ENCODE peak calls at places on chromosome 14, in five cellular contexts. C is NB4, D is astrocyte of the cerebellum, L is neural progenitor cell, Y is GM20000. J is an unnamed sample.

GRCh38 chr14:53384073-53384472 is 230.9 kb upstream of the DDHD1 start:
- DNase-seq in C (no peak), D (no peak), L (no peak), Y (no peak), J (no peak)

GRCh38 chr14:50045039-50045711 is 71.2 kb downstream of the VCPKMT start:
- DNase-seq in C (peak), D (no peak), L (no peak), Y (peak), J (peak)

GRCh38 chr14:25833341-25834121 is 764.3 kb downstream of the NOVA1 start:
- DNase-seq in C (peak), D (peak), L (peak), Y (no peak), J (peak)

GRCh38 chr14:45252356-45253069 is 489 bp downstream of the MIS18BP1 start:
- DNase-seq in C (peak), D (no peak), L (peak), Y (no peak), J (no peak)

GRCh38 chr14:27917896-27918295 is 848.7 kb upstream of the FOXG1 start:
- DNase-seq in C (no peak), D (no peak), L (no peak), Y (no peak), J (no peak)

GRCh38 chr14:69574266-69574953 is at the start of gene CCDC177:
- DNase-seq in C (peak), D (no peak), L (peak), Y (peak), J (peak)

GRCh38 chr14:105855893-105856675 is 329.7 kb downstream of the TMEM121 start:
- DNase-seq in C (no peak), D (no peak), L (no peak), Y (peak), J (no peak)

GRCh38 chr14:96824283-96824682 is 27.1 kb downstream of the VRK1 start:
- DNase-seq in C (no peak), D (no peak), L (no peak), Y (no peak), J (no peak)

GRCh38 chr14:56333361-56334279 is 215.4 kb downstream of the PELI2 start:
- DNase-seq in C (peak), D (peak), L (no peak), Y (no peak), J (peak)

GRCh38 chr14:99062772-99063418 is 209.1 kb downstream of the BCL11B start:
- DNase-seq in C (no peak), D (no peak), L (no peak), Y (no peak), J (no peak)

GRCh38 chr14:76309572-76310551 is 66.1 kb upstream of the ESRRB start:
- DNase-seq in C (no peak), D (no peak), L (peak), Y (no peak), J (no peak)

GRCh38 chr14:57846631-57847030 is 19.3 kb downstream of the SLC35F4 start:
- DNase-seq in C (no peak), D (no peak), L (no peak), Y (no peak), J (no peak)

GRCh38 chr14:103543721-103544626 is 15.0 kb downstream of the TRMT61A start:
- DNase-seq in C (no peak), D (no peak), L (peak), Y (no peak), J (no peak)

GRCh38 chr14:46352876-46353275 is 298.7 kb downstream of the RPL10L start:
- DNase-seq in C (no peak), D (no peak), L (no peak), Y (no peak), J (no peak)